ENCODE peak calls at places on chromosomes 1 and 21, in seven cellular contexts. Z, I, L, H, O, K and R are unnamed samples.

GRCh38 chr1:47703981-47704596 is 266.2 kb downstream of the FOXD2 start:
- DNase-seq in Z (no peak), I (peak), L (no peak), H (peak), O (peak), K (no peak), R (peak)

GRCh38 chr1:111990026-111990877 is 784 bp upstream of the KCND3 start:
- DNase-seq in Z (no peak), I (peak), L (no peak), H (no peak), O (no peak), K (peak), R (no peak)

GRCh38 chr1:32448773-32449456 is 16.0 kb upstream of the ZBTB8B start:
- DNase-seq in Z (peak), I (no peak), L (no peak), H (peak), O (no peak), K (no peak), R (no peak)

GRCh38 chr1:247358920-247359319 is 27.3 kb upstream of the ZNF496 start:
- DNase-seq in Z (no peak), I (peak), L (no peak), H (no peak), O (peak), K (no peak), R (no peak)

GRCh38 chr1:155008015-155008941 is 5.7 kb downstream of the ZBTB7B start:
- DNase-seq in Z (no peak), I (no peak), L (no peak), H (no peak), O (no peak), K (no peak), R (no peak)

GRCh38 chr1:45375104-45376090 is 35.2 kb upstream of the MUTYH start:
- DNase-seq in Z (no peak), I (peak), L (peak), H (no peak), O (peak), K (no peak), R (no peak)

GRCh38 chr1:32715901-32716311 is 13.3 kb upstream of the SYNC start:
- DNase-seq in Z (no peak), I (peak), L (no peak), H (no peak), O (no peak), K (no peak), R (no peak)

GRCh38 chr1:44822131-44822701 is 13.9 kb downstream of the BTBD19 start:
- DNase-seq in Z (no peak), I (no peak), L (no peak), H (no peak), O (no peak), K (no peak), R (no peak)

GRCh38 chr21:43312751-43313169 is 114.2 kb downstream of the SIK1 start:
- DNase-seq in Z (peak), I (no peak), L (peak), H (no peak), O (no peak), K (no peak), R (no peak)

GRCh38 chr1:81179239-81179638 is 621.5 kb upstream of the ADGRL2 start:
- DNase-seq in Z (no peak), I (peak), L (no peak), H (no peak), O (peak), K (no peak), R (peak)

GRCh38 chr1:247482747-247483146 is 24.8 kb upstream of the OR2B11 start:
- DNase-seq in Z (no peak), I (peak), L (no peak), H (no peak), O (no peak), K (no peak), R (no peak)

GRCh38 chr21:46553993-46554392 is 50.9 kb downstream of the S100B start:
- DNase-seq in Z (no peak), I (no peak), L (no peak), H (no peak), O (no peak), K (no peak), R (no peak)

GRCh38 chr1:193703101-193703500 is 516.7 kb upstream of the B3GALT2 start:
- DNase-seq in Z (no peak), I (peak), L (no peak), H (no peak), O (no peak), K (no peak), R (no peak)

GRCh38 chr1:7375781-7376660 is 395.1 kb upstream of the VAMP3 start:
- DNase-seq in Z (no peak), I (no peak), L (no peak), H (no peak), O (no peak), K (no peak), R (no peak)

GRCh38 chr1:64539808-64540207 is 69.9 kb downstream of the CACHD1 start:
- DNase-seq in Z (no peak), I (peak), L (no peak), H (no peak), O (peak), K (peak), R (no peak)

GRCh38 chr1:11920239-11920903 is 5.9 kb downstream of the KIAA2013 start:
- DNase-seq in Z (no peak), I (no peak), L (no peak), H (no peak), O (no peak), K (no peak), R (no peak)

GRCh38 chr1:229117664-229118300 is 153.1 kb upstream of the RAB4A start:
- DNase-seq in Z (no peak), I (peak), L (no peak), H (peak), O (peak), K (peak), R (no peak)

GRCh38 chr1:48571303-48571987 is 99.4 kb upstream of the SPATA6 start:
- DNase-seq in Z (no peak), I (no peak), L (no peak), H (no peak), O (no peak), K (no peak), R (no peak)

GRCh38 chr1:204647114-204647804 is 38.3 kb downstream of the LRRN2 start:
- DNase-seq in Z (peak), I (peak), L (peak), H (peak), O (peak), K (peak), R (peak)

GRCh38 chr21:37435120-37435519 is 68.5 kb downstream of the DYRK1A start:
- DNase-seq in Z (no peak), I (peak), L (no peak), H (peak), O (peak), K (no peak), R (peak)

GRCh38 chr1:153658400-153659174 is at the start of gene SNAPIN:
- DNase-seq in Z (peak), I (peak), L (peak), H (peak), O (peak), K (peak), R (peak)

GRCh38 chr1:50610563-50610962 is 187.3 kb upstream of the DMRTA2 start:
- DNase-seq in Z (peak), I (no peak), L (peak), H (peak), O (no peak), K (no peak), R (no peak)

GRCh38 chr1:36847761-36848160 is 186.6 kb downstream of the GRIK3 start:
- DNase-seq in Z (no peak), I (no peak), L (no peak), H (no peak), O (no peak), K (no peak), R (no peak)

GRCh38 chr1:3423245-3423829 is 31.1 kb upstream of the ARHGEF16 start:
- DNase-seq in Z (no peak), I (no peak), L (no peak), H (no peak), O (no peak), K (peak), R (no peak)

GRCh38 chr1:44327679-44328491 is 27.2 kb downstream of the ERI3 start:
- DNase-seq in Z (no peak), I (peak), L (no peak), H (peak), O (peak), K (peak), R (peak)